ENCODE peak calls at places on chromosomes 12 and 14, in eight cellular contexts. D is heart left ventricle, B is Karpas-422, C is A549, J is adrenal gland, U is MM.1S, N is left lung, Z is ascending aorta. G is an unnamed sample.

GRCh38 chr12:105318651-105319483 is 11.6 kb upstream of the C12orf75 start:
- DNase-seq in D (no peak), B (no peak), C (no peak), J (no peak), U (no peak), N (no peak), Z (no peak), G (no peak)

GRCh38 chr12:26246483-26247164 is 51.3 kb downstream of the SSPN start:
- DNase-seq in D (no peak), B (no peak), C (no peak), J (no peak), U (no peak), N (peak; percentile 55), Z (no peak), G (no peak)

GRCh38 chr14:92670177-92670576 is 78.2 kb downstream of the LGMN start:
- DNase-seq in D (no peak), B (peak; percentile 74), C (no peak), J (no peak), U (no peak), N (no peak), Z (no peak), G (no peak)

GRCh38 chr12:65607271-65607880 is 216.9 kb upstream of the HMGA2 start:
- DNase-seq in D (no peak), B (no peak), C (no peak), J (no peak), U (no peak), N (no peak), Z (no peak), G (no peak)

GRCh38 chr12:12582193-12582881 is 19.7 kb upstream of the DUSP16 start:
- DNase-seq in D (no peak), B (no peak), C (no peak), J (no peak), U (no peak), N (no peak), Z (no peak), G (no peak)

GRCh38 chr12:70920251-70920851 is at the start of gene PTPRR:
- DNase-seq in D (no peak), B (no peak), C (no peak), J (no peak), U (no peak), N (no peak), Z (no peak), G (peak; percentile 78)

GRCh38 chr14:104882325-104882973 is 17.4 kb downstream of the CEP170B start:
- DNase-seq in D (no peak), B (peak; percentile 83), C (peak; percentile 50), J (no peak), U (peak; percentile 21), N (peak; percentile 81), Z (no peak), G (peak; percentile 87)

GRCh38 chr12:121284551-121285390 is 11.7 kb downstream of the CAMKK2 start:
- DNase-seq in D (no peak), B (no peak), C (no peak), J (peak; percentile 57), U (no peak), N (no peak), Z (no peak), G (no peak)

GRCh38 chr12:44889871-44890270 is 13.8 kb upstream of the NELL2 start:
- DNase-seq in D (no peak), B (no peak), C (no peak), J (no peak), U (no peak), N (no peak), Z (no peak), G (no peak)

GRCh38 chr12:22658214-22658613 is 33.2 kb downstream of the ETNK1 start:
- DNase-seq in D (no peak), B (no peak), C (peak; percentile 5), J (no peak), U (no peak), N (no peak), Z (no peak), G (no peak)

GRCh38 chr12:81176796-81177195 is 98.9 kb downstream of the ACSS3 start:
- DNase-seq in D (no peak), B (no peak), C (no peak), J (no peak), U (no peak), N (no peak), Z (no peak), G (no peak)

GRCh38 chr12:105253882-105254513 is 18.0 kb upstream of the APPL2 start:
- DNase-seq in D (no peak), B (no peak), C (peak; percentile 39), J (peak; percentile 54), U (no peak), N (no peak), Z (no peak), G (peak; percentile 14)

GRCh38 chr14:93110856-93111419 is 4.8 kb downstream of the ITPK1 start:
- DNase-seq in D (no peak), B (no peak), C (no peak), J (no peak), U (no peak), N (no peak), Z (no peak), G (no peak)

GRCh38 chr14:23022849-23023499 is 11.7 kb downstream of the PSMB5 start:
- DNase-seq in D (no peak), B (no peak), C (no peak), J (no peak), U (no peak), N (no peak), Z (no peak), G (peak; percentile 81)

GRCh38 chr12:112828534-112828933 is 37.0 kb downstream of the RPH3A start:
- DNase-seq in D (no peak), B (peak; percentile 59), C (no peak), J (no peak), U (no peak), N (no peak), Z (no peak), G (no peak)

DNA sequence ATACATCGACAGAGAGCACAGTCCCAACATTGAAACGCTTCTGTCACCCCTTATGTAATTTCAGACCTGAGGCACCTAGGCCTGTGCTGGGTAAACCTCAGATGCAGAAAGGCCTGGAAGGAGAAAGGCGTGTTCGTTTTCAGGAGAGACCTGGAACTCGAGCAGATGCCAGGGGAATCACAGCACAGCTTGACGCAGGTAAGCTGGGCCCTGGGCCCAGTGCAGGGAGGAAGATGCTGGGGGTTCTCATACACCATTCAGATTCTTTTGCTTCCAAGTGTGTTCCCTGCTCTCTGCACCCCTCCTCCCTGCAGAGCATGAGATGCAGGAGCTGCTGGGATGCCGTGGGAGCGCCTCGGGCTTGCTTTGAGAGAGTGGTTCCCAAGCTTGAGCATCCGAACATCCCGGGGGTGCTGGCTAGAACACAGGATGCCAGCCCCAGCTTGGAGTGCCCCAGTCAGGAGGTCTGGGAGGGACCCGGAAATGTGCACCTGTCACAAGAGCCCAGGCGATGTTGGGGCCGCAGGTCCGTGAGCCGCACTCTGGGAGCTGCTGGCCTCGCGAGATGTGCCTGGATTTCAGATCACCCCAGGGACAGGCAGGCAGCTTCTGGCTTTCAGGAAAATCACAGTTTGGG is 35.9 kb downstream of the FZD10 start:
- DNase-seq in D (no peak), B (no peak), C (no peak), J (no peak), U (no peak), N (no peak), Z (no peak), G (no peak)
- H3K4me3 ChIP-seq in D (no peak overlapping the region), B (no peak overlapping the region), C (no peak overlapping the region), J (no peak overlapping the region), U (no peak overlapping the region), N (no peak overlapping the region), Z (no peak overlapping the region), G (no peak overlapping the region)

DNA sequence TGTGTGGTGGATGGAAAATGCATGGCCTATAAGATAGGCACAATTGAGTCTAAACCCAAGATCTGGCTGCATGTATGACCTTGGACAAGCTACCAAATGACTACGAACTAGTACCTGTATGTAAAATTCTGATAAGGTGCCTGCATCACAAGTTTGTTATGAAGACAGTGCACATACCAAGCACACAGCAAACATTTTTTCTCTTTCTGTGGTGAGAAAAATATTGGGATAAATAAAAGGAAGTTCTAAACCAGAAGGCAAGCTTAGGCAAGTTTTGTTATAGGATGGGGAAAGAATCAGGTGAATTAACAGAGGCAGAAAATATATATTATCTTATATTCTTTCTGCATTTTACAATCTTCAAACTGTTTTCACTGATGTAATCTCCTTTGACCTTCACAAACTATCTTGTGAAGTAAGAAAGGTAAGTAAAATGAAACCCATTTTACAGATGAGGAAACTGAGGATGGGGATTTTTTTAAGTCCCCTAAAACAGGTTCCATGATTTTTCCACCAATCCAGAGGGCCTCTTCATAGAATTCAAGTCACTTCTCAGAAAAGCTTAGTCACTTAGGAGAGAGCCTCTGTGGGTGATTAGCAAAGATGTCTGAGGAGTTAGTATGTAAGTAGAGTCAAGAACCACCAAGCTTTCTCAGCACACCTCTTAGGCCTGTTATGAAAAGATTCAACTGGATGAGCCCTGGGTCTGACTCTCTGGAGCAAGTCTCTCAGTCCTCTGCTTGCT is 132.0 kb upstream of the RAP1B start:
- DNase-seq in D (no peak), B (no peak), C (no peak), J (no peak), U (no peak), N (no peak), Z (no peak), G (no peak)
- H3K27ac ChIP-seq in D (no peak overlapping the region), B (no peak overlapping the region), C (no peak overlapping the region), J (no peak overlapping the region), U (no peak overlapping the region), N (no peak overlapping the region), Z (no peak overlapping the region), G (no peak overlapping the region)

GRCh38 chr12:122413516-122414404 is 8.7 kb downstream of the CLIP1 start:
- DNase-seq in D (no peak), B (peak; percentile 45), C (no peak), J (no peak), U (no peak), N (no peak), Z (no peak), G (no peak)

GRCh38 chr12:122407208-122407607 is 15.3 kb downstream of the CLIP1 start:
- DNase-seq in D (no peak), B (no peak), C (no peak), J (no peak), U (no peak), N (no peak), Z (no peak), G (no peak)

GRCh38 chr12:122411537-122411936 is 10.9 kb downstream of the CLIP1 start:
- DNase-seq in D (no peak), B (no peak), C (no peak), J (no peak), U (no peak), N (no peak), Z (no peak), G (no peak)

DNA sequence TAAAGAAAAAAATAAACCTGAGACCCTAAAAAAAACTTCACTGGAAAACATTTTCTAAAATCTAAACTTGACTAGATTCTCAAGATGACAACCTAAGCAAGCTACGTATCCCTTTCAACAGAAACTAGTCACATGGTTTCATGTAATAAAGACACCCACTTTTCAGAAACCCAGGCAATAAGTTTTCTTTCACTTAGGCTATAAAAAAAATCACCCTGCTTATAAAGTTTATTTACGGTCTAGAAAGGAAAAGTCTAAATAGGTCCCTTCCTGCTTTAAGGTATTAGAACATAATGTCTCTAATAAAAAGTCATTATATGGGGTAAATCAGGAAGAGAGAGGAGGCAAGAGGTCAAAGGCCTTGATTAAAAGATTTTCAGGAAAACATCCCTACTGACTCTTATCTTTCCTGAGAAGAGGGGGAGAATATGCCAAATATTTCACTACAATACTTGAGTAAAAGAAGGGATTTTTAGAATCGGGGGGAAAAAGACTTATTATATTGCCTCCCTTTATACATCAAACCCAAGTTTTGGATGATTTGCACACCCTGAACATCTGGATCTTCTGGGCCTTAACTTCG is 9.5 kb downstream of the CLIP1 start:
- DNase-seq in D (no peak), B (no peak), C (no peak), J (no peak), U (no peak), N (no peak), Z (no peak), G (no peak)
- H3K4me3 ChIP-seq in D (no peak overlapping the region), B (peak overlapping the region; percentile 4), C (no peak overlapping the region), J (no peak overlapping the region), U (no peak overlapping the region), N (no peak overlapping the region), Z (no peak overlapping the region), G (no peak overlapping the region)

GRCh38 chr14:98176910-98177309 is 1095.1 kb downstream of the BCL11B start:
- DNase-seq in D (no peak), B (no peak), C (no peak), J (no peak), U (no peak), N (no peak), Z (no peak), G (no peak)
- H3K27ac ChIP-seq in D (no peak overlapping the region), B (no peak overlapping the region), C (no peak overlapping the region), J (no peak overlapping the region), U (no peak overlapping the region), N (no peak overlapping the region), Z (no peak overlapping the region), G (no peak overlapping the region)